ENCODE peak calls at places on chromosomes 12 and 14, in seven cellular contexts. I is Panc1, E is psoas muscle, B is A549, V is hepatocyte, C is breast epithelium, U is lung. G is an unnamed sample.

GRCh38 chr14:56659964-56660551 is 80.5 kb downstream of the TMEM260 start:
- DNase-seq in B (peak; percentile 54), U (no peak), C (no peak), V (peak; percentile 51), I (peak; percentile 5), E (no peak), G (no peak)

GRCh38 chr14:103348154-103348553 is 14.1 kb downstream of the EIF5 start:
- DNase-seq in B (no peak), V (no peak), U (no peak), I (no peak), E (no peak), C (no peak), G (no peak)

GRCh38 chr14:93984987-93985410 is 8.6 kb upstream of the ASB2 start:
- DNase-seq in U (no peak), B (peak; percentile 76), E (peak; percentile 88), C (no peak), V (peak; percentile 74), I (no peak), G (no peak)

GRCh38 chr12:45909041-45909713 is 81.2 kb downstream of the SCAF11 start:
- DNase-seq in C (no peak), I (no peak), B (no peak), U (no peak), E (no peak), V (no peak), G (no peak)

GRCh38 chr12:3216726-3217682 is 139.8 kb downstream of the TSPAN9 start:
- DNase-seq in B (no peak), C (no peak), V (no peak), I (no peak), E (no peak), U (no peak), G (peak; percentile 84)

GRCh38 chr12:46208370-46208769 is 60.5 kb downstream of the SLC38A1 start:
- DNase-seq in C (no peak), I (no peak), U (no peak), B (no peak), E (no peak), V (no peak), G (no peak)

GRCh38 chr12:46378530-46378929 is 6.0 kb upstream of the SLC38A2 start:
- DNase-seq in I (no peak), E (no peak), U (no peak), V (no peak), C (no peak), B (no peak), G (no peak)

GRCh38 chr12:33672879-33673577 is 233.4 kb upstream of the SYT10 start:
- DNase-seq in V (no peak), E (no peak), I (no peak), U (no peak), B (no peak), C (no peak), G (no peak)

GRCh38 chr12:75852143-75852542 is 179.4 kb downstream of the PHLDA1 start:
- DNase-seq in I (no peak), U (no peak), E (no peak), V (no peak), B (no peak), C (no peak), G (no peak)
- H3K27ac ChIP-seq in I (peak overlapping the region; percentile 92), U (no peak overlapping the region), E (no peak overlapping the region), V (no peak overlapping the region), B (no peak overlapping the region), C (no peak overlapping the region), G (no peak overlapping the region)

DNA sequence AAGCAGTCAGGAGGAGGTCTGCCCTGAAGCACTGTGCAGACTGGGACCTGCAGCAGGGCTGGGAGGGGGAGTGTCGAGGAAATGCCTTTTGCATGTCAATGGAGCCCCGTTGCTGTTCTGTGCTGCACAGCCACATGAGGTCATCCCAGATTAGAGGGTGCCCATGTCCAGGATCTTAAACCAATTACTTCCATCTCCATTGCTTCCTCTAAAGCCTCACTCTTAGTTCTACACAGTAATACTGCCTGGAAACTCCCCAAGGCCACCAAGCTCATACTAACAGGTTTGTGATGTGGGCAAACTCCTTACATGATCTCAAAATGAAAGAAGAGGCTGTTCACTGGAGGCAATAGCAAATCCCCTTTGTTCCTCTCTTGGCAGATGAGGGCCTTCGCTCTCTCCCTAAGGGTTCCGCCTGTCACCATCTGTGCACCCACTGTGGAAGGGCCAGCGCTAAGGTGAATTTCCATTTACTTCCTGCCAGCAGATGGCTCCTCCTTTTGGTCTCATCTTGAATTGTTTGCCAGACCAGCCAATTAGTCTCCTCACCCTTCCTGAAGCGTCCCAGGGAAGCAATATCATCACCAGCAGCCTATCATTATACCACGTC is 35.4 kb upstream of the LTA4H start:
- DNase-seq in E (no peak), I (no peak), C (peak; percentile 18), V (no peak), B (no peak), U (no peak), G (no peak)
- TF ChIP-seq CTCF in E (no peak), I (peak; percentile 40), C (no peak), V (peak; percentile 15), B (peak; percentile 14), U (no peak), G (no peak)

GRCh38 chr14:92980866-92981265 is 57.9 kb downstream of the CHGA start:
- DNase-seq in V (no peak), E (no peak), C (no peak), U (no peak), I (no peak), B (no peak), G (no peak)
- H3K27ac ChIP-seq in V (no peak overlapping the region), E (no peak overlapping the region), C (no peak overlapping the region), U (no peak overlapping the region), I (no peak overlapping the region), B (no peak overlapping the region), G (no peak overlapping the region)

GRCh38 chr14:100524933-100525243 is 62.3 kb downstream of the BEGAIN start:
- DNase-seq in E (peak; percentile 50), I (no peak), B (peak; percentile 41), U (no peak), C (no peak), V (peak; percentile 35), G (no peak)
- TF ChIP-seq CTCF in E (no peak), I (no peak), B (peak; percentile 55), U (no peak), C (no peak), V (peak; percentile 45), G (no peak)

DNA sequence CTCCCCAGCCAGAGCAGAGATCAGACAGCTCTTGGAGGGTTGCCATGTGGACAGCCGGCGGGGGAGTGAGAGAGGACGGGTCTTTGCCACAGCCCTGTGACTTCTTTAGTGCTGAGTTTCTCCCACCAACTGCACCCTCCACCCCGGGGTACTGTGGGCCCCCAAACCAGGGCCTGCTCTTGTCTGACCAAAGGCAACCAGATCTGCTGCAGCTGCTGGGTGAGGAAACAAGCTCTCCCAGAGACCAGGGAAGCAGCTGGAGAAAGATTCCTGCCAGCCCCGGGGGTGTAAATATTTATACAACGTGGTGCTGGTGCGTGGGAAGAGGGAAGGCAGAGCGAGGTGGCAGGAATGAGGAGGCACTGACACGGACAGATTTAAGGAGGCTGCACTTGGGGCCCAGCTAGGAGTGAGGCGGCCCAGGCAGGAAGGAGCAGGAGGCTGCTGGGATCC is 14.3 kb upstream of the ZFP36L1 start:
- DNase-seq in E (peak; percentile 68), V (peak; percentile 60), I (no peak), B (no peak), C (peak; percentile 57), U (peak; percentile 73), G (peak; percentile 80)
- H3K27ac ChIP-seq in E (peak overlapping the region; percentile 60), V (peak overlapping the region; percentile 61), I (peak overlapping the region; percentile 23), B (peak overlapping the region; percentile 74), C (peak overlapping the region; percentile 85), U (no peak overlapping the region), G (peak overlapping the region; percentile 89)

DNA sequence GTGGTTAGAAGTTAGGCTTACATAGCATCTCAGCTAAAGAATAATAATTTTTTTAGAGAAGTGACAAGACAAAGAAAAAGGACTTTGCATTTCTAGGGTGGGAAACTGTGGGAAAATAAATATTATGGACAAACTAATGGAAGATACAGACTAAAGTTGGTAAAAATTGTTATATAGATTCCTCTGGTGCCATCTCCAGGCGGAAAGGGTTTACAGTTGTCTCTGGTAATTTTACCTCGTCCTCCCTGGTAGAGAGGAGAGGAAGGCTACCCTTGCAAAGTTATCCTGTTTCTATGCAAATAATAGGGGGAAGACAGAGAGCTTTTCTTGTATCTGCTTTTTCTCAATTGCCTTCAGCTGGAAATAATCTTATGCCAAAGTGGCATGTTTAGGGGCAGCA is 5.2 kb downstream of the OR11G2 start:
- DNase-seq in I (no peak), V (no peak), B (no peak), U (no peak), E (no peak), C (no peak), G (no peak)
- TF ChIP-seq CTCF in I (no peak), V (no peak), B (no peak), U (no peak), E (no peak), C (no peak), G (no peak)

GRCh38 chr12:56629459-56630179 is 507 bp downstream of the BAZ2A start:
- DNase-seq in I (no peak), C (peak; percentile 37), B (peak; percentile 43), V (peak; percentile 40), E (peak; percentile 71), U (no peak), G (no peak)
- H3K27ac ChIP-seq in I (peak overlapping the region; percentile 96), C (peak overlapping the region; percentile 97), B (peak overlapping the region; percentile 99), V (peak overlapping the region; percentile 95), E (peak overlapping the region; percentile 92), U (peak overlapping the region; percentile 83), G (peak overlapping the region; percentile 94)

GRCh38 chr12:74412607-74413230 is 124.9 kb upstream of the ATXN7L3B start:
- DNase-seq in E (no peak), V (peak; percentile 28), I (no peak), U (no peak), C (no peak), B (no peak), G (no peak)
- TF ChIP-seq CTCF in E (peak; percentile 39), V (peak; percentile 68), I (peak; percentile 55), U (no peak), C (peak; percentile 23), B (peak; percentile 71), G (no peak)

DNA sequence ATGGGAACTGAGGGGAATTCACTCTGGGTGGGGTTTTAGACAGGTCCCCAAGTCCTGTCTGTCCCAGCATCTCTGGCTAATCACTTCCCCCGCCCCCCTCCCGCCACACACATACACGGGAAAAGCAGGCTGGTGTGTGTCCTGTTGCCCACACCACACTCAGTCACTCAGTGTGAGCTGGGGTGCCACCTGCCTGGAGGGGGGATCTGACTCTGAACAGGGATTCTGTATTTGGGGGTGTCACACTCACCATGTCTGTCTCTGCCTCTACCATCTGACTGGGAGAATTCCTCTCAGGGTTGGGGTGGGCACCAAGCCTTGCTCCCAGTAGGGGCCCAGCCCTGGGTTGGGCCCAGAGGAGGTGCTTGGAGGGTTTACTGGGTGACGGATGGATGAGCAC is 31.1 kb downstream of the SH2B3 start:
- DNase-seq in E (no peak), U (no peak), I (no peak), C (no peak), V (no peak), B (no peak), G (no peak)
- H3K27ac ChIP-seq in E (no peak overlapping the region), U (peak overlapping the region; percentile 3), I (peak overlapping the region; percentile 31), C (peak overlapping the region; percentile 81), V (no peak overlapping the region), B (no peak overlapping the region), G (peak overlapping the region; percentile 70)